ENCODE peak calls at places on chromosome 1, in six cellular contexts. F is fibroblast of the aortic adventitia, E is lower leg skin, U is Peyer's patch, I is dorsolateral prefrontal cortex, B is sigmoid colon. G is an unnamed sample.

GRCh38 chr1:175881571-175881970 is 138.2 kb upstream of the TNR start:
- DNase-seq in F (no peak), E (no peak), U (no peak), I (no peak), B (no peak), G (no peak)

GRCh38 chr1:31977361-31978131 is 36.1 kb upstream of the KHDRBS1 start:
- DNase-seq in F (peak; percentile 85), E (no peak), U (no peak), I (no peak), B (no peak), G (peak; percentile 77)

GRCh38 chr1:204837440-204838084 is 33.1 kb upstream of the NFASC start:
- DNase-seq in F (peak; percentile 77), E (no peak), U (no peak), I (no peak), B (no peak), G (peak; percentile 11)

GRCh38 chr1:23171181-23171755 is 2.6 kb upstream of the LUZP1 start:
- DNase-seq in F (no peak), E (no peak), U (no peak), I (no peak), B (no peak), G (no peak)

GRCh38 chr1:209435654-209436566 is 147.6 kb upstream of the CAMK1G start:
- DNase-seq in F (peak; percentile 80), E (peak; percentile 93), U (peak; percentile 58), I (peak; percentile 74), B (peak; percentile 73), G (peak; percentile 46)

GRCh38 chr1:168391759-168392681 is 111.3 kb downstream of the TBX19 start:
- DNase-seq in F (no peak), E (no peak), U (no peak), I (no peak), B (peak; percentile 86), G (no peak)

GRCh38 chr1:3093928-3094626 is 25.1 kb downstream of the PRDM16 start:
- DNase-seq in F (no peak), E (no peak), U (no peak), I (no peak), B (no peak), G (no peak)

GRCh38 chr1:51535006-51535592 is 16.0 kb upstream of the EPS15 start:
- DNase-seq in F (peak; percentile 91), E (no peak), U (no peak), I (peak; percentile 84), B (peak; percentile 65), G (peak; percentile 42)

GRCh38 chr1:245859510-245860114 is 647.5 kb downstream of the SMYD3 start:
- DNase-seq in F (peak; percentile 47), E (no peak), U (no peak), I (no peak), B (no peak), G (no peak)

GRCh38 chr1:198350456-198350855 is 190.0 kb downstream of the ATP6V1G3 start:
- DNase-seq in F (no peak), E (no peak), U (no peak), I (no peak), B (no peak), G (no peak)
- TF ChIP-seq CTCF in F (no peak), E (no peak), U (no peak), I (no peak), B (no peak), G (no peak)

GRCh38 chr1:13892671-13893325 is 192.8 kb downstream of the PRDM2 start:
- DNase-seq in F (no peak), E (no peak), U (peak; percentile 62), I (no peak), B (no peak), G (no peak)
- H3K4me3 ChIP-seq in F (peak overlapping the region; percentile 22), E (peak overlapping the region; percentile 41), U (peak overlapping the region; percentile 17), I (peak overlapping the region; percentile 76), B (peak overlapping the region; percentile 42), G (no peak overlapping the region)

DNA sequence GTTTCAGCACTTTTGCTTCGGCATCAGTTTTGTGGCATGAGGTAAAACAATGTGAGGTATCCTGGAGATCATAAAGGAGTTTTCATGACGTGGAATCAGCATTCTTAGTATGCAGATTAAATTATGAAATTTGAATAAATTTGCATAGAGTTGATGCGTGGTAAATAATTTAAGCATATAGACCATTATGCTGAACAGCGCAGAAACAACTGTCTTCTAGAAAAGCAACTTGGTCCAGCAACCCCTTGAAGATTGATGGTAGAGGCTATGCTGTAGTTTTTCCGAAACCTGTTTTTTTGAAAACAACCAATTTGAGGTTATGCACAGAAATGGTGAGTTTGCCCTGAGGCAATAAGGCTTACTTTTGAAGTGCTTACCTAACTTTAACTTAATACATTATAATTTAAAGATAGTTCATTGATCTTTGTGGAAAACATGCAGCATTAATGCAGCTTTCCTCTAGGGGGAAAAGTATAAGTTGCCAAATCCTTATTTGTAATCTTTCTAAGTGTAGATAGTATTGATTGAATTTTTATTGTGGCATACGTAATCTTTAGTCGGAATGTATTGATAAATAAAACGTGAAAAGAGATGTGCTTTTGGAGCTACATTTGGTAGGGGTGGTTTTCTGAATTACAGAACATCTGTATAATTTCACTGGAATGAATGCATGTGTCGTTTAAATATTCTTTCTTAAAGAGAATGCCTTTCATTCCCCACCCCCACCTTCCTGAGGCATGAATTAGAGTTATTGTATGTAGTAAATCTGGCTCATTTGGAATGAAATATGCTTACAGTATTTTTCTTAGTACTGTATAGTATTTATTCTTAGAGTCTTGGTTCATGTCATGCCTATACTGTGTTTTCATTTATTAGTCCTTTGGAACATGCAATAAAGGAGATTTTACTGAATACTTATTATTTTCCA is 3.8 kb downstream of the PRDM2 start:
- DNase-seq in F (no peak), E (no peak), U (no peak), I (no peak), B (no peak), G (no peak)
- TF ChIP-seq CTCF in F (no peak), E (no peak), U (no peak), I (no peak), B (no peak), G (no peak)

DNA sequence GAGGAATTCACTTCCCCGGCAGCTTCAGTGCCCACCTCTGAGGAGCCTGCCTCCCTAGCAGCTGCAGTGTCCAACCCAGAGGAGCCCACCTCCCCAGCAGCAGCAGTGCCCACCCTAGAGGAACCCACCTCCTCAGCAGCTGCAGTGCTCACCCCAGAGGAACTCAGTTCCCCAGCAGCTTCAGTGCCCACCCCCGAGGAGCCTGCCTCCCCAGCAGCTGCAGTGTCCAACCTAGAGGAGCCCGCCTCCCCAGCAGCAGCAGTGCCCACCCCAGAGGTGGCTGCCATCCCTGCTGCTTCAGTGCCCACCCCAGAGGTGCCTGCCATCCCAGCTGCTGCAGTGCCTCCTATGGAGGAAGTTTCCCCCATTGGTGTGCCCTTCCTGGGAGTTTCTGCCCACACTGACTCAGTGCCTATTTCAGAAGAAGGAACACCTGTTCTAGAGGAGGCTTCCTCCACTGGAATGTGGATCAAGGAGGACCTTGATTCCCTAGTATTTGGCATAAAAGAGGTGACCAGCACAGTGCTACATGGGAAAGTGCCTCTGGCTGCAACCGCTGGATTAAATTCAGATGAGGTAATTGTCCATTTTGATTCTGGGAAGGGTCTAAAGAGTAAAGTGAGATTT is 77.4 kb upstream of the BMP8A start:
- DNase-seq in F (no peak), E (no peak), U (no peak), I (no peak), B (no peak), G (no peak)
- H3K4me3 ChIP-seq in F (peak overlapping the region; percentile 59), E (no peak overlapping the region), U (no peak overlapping the region), I (no peak overlapping the region), B (no peak overlapping the region), G (peak overlapping the region; percentile 26)

GRCh38 chr1:180280617-180281016 is 50.6 kb downstream of the LHX4 start:
- DNase-seq in F (no peak), E (no peak), U (no peak), I (no peak), B (no peak), G (no peak)
- TF ChIP-seq CTCF in F (no peak), E (no peak), U (no peak), I (no peak), B (no peak), G (no peak)

GRCh38 chr1:11453742-11454442 is 25.1 kb upstream of the DISP3 start:
- DNase-seq in F (no peak), E (no peak), U (no peak), I (no peak), B (no peak), G (no peak)
- H3K4me3 ChIP-seq in F (no peak overlapping the region), E (no peak overlapping the region), U (no peak overlapping the region), I (no peak overlapping the region), B (no peak overlapping the region), G (no peak overlapping the region)

DNA sequence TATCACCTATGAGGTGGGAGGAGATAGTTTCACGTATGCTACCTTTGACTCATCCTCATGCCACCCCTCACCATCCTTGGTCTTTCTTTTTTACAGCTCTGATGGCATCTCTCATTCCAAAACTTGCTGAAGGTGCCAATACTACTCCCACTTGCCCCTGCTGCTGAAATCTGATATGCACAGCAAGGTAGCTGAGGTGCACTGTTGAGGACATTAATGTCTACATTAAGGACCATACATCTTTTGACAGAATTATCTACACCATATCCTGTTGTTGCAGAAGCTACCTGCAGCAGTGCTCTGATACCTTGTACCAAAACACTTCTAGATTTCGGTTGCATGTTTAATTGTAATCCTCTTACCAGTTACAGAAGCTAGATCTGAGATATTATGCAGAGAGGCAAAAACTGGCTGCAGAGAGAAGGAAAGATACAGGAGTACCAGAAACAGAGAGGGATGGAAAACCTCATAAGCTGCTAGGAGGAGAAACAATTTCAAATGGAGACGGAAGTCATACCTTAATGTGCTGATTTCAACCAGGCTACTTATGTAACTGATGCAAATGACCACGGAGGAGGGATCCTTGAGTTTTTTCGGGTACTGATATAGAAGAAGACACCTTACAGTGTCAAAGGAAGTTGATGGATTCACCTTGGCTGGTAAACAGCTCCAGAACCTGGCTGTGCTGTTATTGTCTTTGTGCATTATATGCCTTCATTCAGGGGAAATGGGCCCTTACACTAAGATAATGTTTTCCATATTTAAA is 19.3 kb upstream of the PTPRC start:
- DNase-seq in F (no peak), E (no peak), U (no peak), I (no peak), B (no peak), G (no peak)
- TF ChIP-seq CTCF in F (no peak), E (no peak), U (no peak), I (no peak), B (no peak), G (no peak)

DNA sequence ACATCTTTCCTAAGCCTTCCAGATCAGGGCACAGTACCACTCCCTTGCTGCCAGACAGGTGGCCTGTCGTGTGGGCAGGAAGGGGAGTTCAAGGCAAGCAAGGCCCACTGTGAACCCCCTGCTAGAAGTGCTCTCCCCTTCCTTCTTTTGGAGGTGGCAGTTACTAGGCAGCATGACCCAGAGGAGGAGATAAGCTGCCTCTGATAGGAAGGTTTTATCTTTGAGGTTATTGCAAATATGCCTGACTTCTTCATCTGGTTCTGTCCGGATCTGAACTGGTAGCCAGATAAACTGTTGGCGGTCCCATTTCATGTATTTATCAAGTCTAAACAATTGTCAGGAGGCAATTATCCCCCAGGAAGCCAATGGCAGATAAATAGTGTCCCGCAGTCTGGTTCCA is 198.2 kb upstream of the LMO4 start:
- DNase-seq in F (no peak), E (no peak), U (no peak), I (no peak), B (no peak), G (no peak)
- H3K4me3 ChIP-seq in F (no peak overlapping the region), E (no peak overlapping the region), U (no peak overlapping the region), I (no peak overlapping the region), B (no peak overlapping the region), G (no peak overlapping the region)

G was measured in AG09309.